ENCODE peak calls at places on chromosome 17, in eight cellular contexts. P is pancreas, V is BJ, U is mucosa of descending colon, H is adrenal gland, M is breast epithelium, B is OCI-LY7, Y is heart right ventricle. S is an unnamed sample.

GRCh38 chr17:30573603-30574175 is 96.5 kb downstream of the GOSR1 start:
- DNase-seq in P (no peak), V (no peak), U (no peak), H (no peak), M (peak), B (no peak), Y (no peak), S (no peak)

GRCh38 chr17:71409137-71409536 is 711.7 kb upstream of the SOX9 start:
- DNase-seq in P (no peak), V (no peak), U (no peak), H (no peak), M (no peak), B (no peak), Y (no peak), S (no peak)

GRCh38 chr17:67151717-67152116 is 93.3 kb downstream of the HELZ start:
- DNase-seq in P (no peak), V (peak), U (no peak), H (no peak), M (no peak), B (no peak), Y (no peak), S (no peak)

GRCh38 chr17:32876414-32877163 is at the start of gene MYO1D:
- DNase-seq in P (peak), V (no peak), U (peak), H (peak), M (peak), B (peak), Y (peak), S (peak)

GRCh38 chr17:6796887-6797490 is 21.0 kb downstream of the FBXO39 start:
- DNase-seq in P (no peak), V (no peak), U (no peak), H (no peak), M (no peak), B (no peak), Y (no peak), S (no peak)

GRCh38 chr17:9862191-9862590 is 36.5 kb downstream of the GLP2R start:
- DNase-seq in P (no peak), V (no peak), U (no peak), H (no peak), M (no peak), B (no peak), Y (no peak), S (no peak)

GRCh38 chr17:36593651-36594316 is 2.1 kb downstream of the DHRS11 start:
- DNase-seq in P (no peak), V (no peak), U (no peak), H (no peak), M (peak), B (no peak), Y (no peak), S (no peak)

GRCh38 chr17:6712854-6713129 is 377 bp downstream of the SLC13A5 start:
- DNase-seq in P (no peak), V (no peak), U (no peak), H (no peak), M (no peak), B (no peak), Y (no peak), S (no peak)

GRCh38 chr17:77002103-77003045 is 134.2 kb downstream of the MGAT5B start:
- DNase-seq in P (no peak), V (no peak), U (no peak), H (no peak), M (no peak), B (no peak), Y (no peak), S (no peak)

GRCh38 chr17:50931003-50931878 is 65.1 kb upstream of the TOB1 start:
- DNase-seq in P (peak), V (no peak), U (peak), H (peak), M (no peak), B (peak), Y (peak), S (peak)

GRCh38 chr17:964881-965280 is 14.7 kb downstream of the NXN start:
- DNase-seq in P (no peak), V (no peak), U (no peak), H (no peak), M (no peak), B (no peak), Y (no peak), S (no peak)

GRCh38 chr17:80649672-80650338 is 105.2 kb downstream of the RPTOR start:
- DNase-seq in P (no peak), V (peak), U (no peak), H (peak), M (no peak), B (peak), Y (peak), S (peak)

DNA sequence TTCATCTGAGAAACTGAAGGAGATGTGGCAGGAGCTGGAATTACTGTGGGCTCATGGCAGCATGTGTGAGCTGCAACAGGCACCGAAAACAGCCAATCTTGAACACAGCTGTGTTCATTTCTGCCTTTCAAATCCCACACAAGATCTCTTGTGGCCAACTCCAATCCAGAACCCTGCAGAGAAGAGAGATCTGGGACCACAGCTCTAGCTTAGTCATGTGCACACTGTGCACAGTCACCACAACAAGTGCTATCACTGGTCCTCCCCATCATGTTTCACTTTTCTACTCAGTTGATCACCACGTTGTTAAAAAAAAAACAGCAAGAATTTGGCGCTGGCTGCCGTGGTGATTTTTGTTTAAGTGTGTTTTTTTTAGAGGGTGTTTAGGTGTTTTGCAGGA is 254.5 kb upstream of the ELAC2 start:
- DNase-seq in P (no peak), V (no peak), U (no peak), H (no peak), M (no peak), B (no peak), Y (no peak), S (no peak)
- TF ChIP-seq CTCF in P (no peak), V (no peak), U (no peak), H (no peak), M (no peak), B (no peak), Y (no peak), S (no peak)

DNA sequence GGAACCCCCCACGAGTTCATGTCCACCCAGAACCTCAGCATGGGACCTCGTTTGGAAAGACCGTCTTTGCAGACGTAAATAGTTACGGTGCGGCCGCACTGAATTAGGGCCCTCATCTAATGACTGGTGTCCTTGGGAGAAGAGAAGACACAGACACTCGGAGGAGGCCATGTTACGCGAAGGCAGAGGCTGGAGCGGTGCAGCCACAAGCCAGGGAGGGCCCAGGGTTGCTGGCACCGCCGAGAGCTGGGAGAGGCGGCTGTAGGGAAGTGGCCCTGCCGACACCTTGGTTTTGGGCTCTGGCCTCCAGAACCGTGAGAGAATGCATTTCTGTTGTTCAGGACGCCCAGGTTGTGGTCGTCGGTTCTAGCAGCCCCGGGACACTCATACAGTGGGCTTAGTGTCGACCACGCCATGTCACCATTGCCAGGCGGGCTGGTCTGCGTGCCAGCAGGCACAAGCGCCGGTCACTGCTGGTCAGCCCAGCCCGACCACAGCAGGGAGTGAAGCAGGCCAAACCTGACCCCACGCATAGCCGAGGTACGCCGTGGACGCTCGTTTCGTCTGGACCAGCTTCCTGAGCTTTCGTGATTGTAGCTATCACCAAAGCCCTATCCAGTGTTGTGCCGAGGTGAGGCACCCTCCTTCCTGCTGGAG is 10.7 kb upstream of the WDR45B start:
- DNase-seq in P (peak), V (no peak), U (peak), H (peak), M (no peak), B (no peak), Y (no peak), S (no peak)
- TF ChIP-seq CTCF in P (no peak), V (no peak), U (no peak), H (no peak), M (no peak), B (no peak), Y (no peak), S (no peak)

GRCh38 chr17:57490890-57491289 is 234.6 kb downstream of the MSI2 start:
- DNase-seq in P (no peak), V (no peak), U (no peak), H (no peak), M (no peak), B (no peak), Y (no peak), S (no peak)

GRCh38 chr17:57493171-57493570 is 236.8 kb downstream of the MSI2 start:
- DNase-seq in P (no peak), V (no peak), U (no peak), H (no peak), M (no peak), B (no peak), Y (no peak), S (peak)

GRCh38 chr17:57493625-57494024 is 237.3 kb downstream of the MSI2 start:
- DNase-seq in P (no peak), V (no peak), U (no peak), H (no peak), M (no peak), B (no peak), Y (no peak), S (no peak)

GRCh38 chr17:57496382-57496781 is 240.1 kb downstream of the MSI2 start:
- DNase-seq in P (no peak), V (no peak), U (no peak), H (no peak), M (no peak), B (no peak), Y (no peak), S (no peak)

GRCh38 chr17:57494446-57494845 is 238.1 kb downstream of the MSI2 start:
- DNase-seq in P (no peak), V (no peak), U (no peak), H (no peak), M (no peak), B (no peak), Y (no peak), S (no peak)
- TF ChIP-seq CTCF in P (no peak), V (no peak), U (no peak), H (no peak), M (no peak), B (no peak), Y (no peak), S (no peak)

DNA sequence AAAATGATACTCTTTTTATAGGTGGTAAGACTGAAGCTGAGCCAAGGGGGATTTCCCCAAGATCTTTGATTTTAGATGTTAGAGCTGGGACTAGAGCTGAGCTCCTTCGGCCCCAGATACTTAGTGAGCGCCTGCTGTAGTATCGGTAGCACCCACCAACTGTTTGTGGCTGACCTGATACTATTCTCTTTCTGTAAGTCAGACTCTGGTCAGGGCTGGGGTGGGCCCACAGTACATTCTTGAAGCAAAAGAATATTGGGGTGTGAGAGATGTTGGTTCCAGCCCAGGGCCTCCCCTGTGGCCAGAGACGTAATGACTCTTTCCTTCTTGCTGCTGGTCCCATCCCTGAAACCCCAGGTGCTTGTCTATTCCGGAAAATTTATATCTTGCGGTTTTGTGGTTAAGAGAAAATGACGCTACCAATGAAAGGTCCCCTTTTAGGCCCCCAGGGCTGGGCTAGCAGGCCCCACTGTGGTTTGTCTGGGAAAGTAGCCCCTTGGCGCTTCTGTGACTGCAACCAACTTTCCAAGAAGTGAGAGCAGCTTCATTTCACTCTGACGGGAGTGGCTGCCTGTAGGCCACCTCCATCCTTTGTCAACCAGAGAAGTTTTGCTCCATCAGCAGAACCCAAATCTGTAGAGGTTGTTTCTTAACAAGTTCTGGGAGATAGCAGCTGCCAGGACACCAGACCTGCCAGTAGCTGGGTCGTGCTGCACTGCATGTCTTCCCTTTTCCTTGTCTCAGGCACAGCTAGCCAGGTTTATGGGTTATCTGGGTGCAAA is 86.4 kb upstream of the LGALS9 start:
- DNase-seq in P (no peak), V (no peak), U (no peak), H (no peak), M (no peak), B (peak), Y (no peak), S (peak)
- TF ChIP-seq CTCF in P (no peak), V (no peak), U (no peak), H (no peak), M (no peak), B (no peak), Y (no peak), S (no peak)

S was measured in GM10248.